ENCODE peak calls at places on chromosomes 2 and 18, in five cellular contexts. Q is fibroblast of the aortic adventitia, C is neural progenitor cell, R is astrocyte of the spinal cord, G is fibroblast of lung. X is an unnamed sample.
A peak's percentile ranks its signal among the peaks of the same experiment; 100 is the strongest.

GRCh38 chr18:34023471-34023870 is 201.2 kb downstream of the NOL4 start:
- DNase-seq in C (peak; percentile 5), G (no peak), R (peak; percentile 59), Q (no peak), X (no peak)

GRCh38 chr2:152466041-152466440 is 131.1 kb downstream of the FMNL2 start:
- DNase-seq in C (no peak), R (no peak), Q (no peak), G (peak; percentile 49), X (no peak)

GRCh38 chr2:129730979-129731378 is 248.5 kb upstream of the RAB6C start:
- DNase-seq in R (no peak), G (no peak), C (no peak), Q (no peak), X (no peak)

GRCh38 chr2:219175928-219176817 is 552 bp downstream of the CNPPD1 start:
- DNase-seq in C (peak; percentile 81), G (peak; percentile 27), R (peak; percentile 41), Q (peak; percentile 28), X (no peak)

GRCh38 chr2:240427729-240428128 is 7.7 kb upstream of the GPC1 start:
- DNase-seq in Q (no peak), C (no peak), G (no peak), R (no peak), X (no peak)

GRCh38 chr2:190477563-190478454 is 56.7 kb downstream of the NEMP2 start:
- DNase-seq in R (peak; percentile 35), Q (peak; percentile 31), G (no peak), C (no peak), X (no peak)

GRCh38 chr2:239498981-239499633 is 98.3 kb upstream of the HDAC4 start:
- DNase-seq in C (no peak), R (no peak), Q (peak; percentile 85), G (peak; percentile 45), X (no peak)

GRCh38 chr2:33051586-33052385 is 105.0 kb downstream of the LTBP1 start:
- DNase-seq in C (no peak), R (peak; percentile 47), G (peak; percentile 61), Q (peak; percentile 88), X (no peak)

GRCh38 chr2:232529806-232530547 is 4.0 kb downstream of the CHRND start:
- DNase-seq in C (no peak), Q (no peak), G (no peak), R (no peak), X (no peak)

GRCh38 chr2:174076948-174077347 is 111.8 kb upstream of the SP3 start:
- DNase-seq in R (no peak), Q (no peak), C (no peak), G (no peak), X (no peak)

GRCh38 chr2:38716185-38716584 is 35.0 kb downstream of the SRSF7 start:
- DNase-seq in C (no peak), Q (peak; percentile 68), R (peak; percentile 32), G (peak; percentile 86), X (no peak)

GRCh38 chr18:73980289-73980979 is 167.2 kb downstream of the FBXO15 start:
- DNase-seq in C (peak; percentile 48), R (no peak), Q (peak; percentile 9), G (no peak), X (no peak)

GRCh38 chr18:48996901-48997463 is 46.2 kb upstream of the SMAD7 start:
- DNase-seq in Q (peak; percentile 84), C (no peak), R (peak; percentile 93), G (peak; percentile 74), X (peak; percentile 38)

GRCh38 chr2:47601518-47602015 is 181.4 kb upstream of the MSH6 start:
- DNase-seq in C (peak; percentile 55), Q (no peak), G (no peak), R (no peak), X (no peak)

GRCh38 chr18:56488739-56489138 is 149.7 kb downstream of the TXNL1 start:
- DNase-seq in G (no peak), R (no peak), C (no peak), Q (no peak), X (no peak)

GRCh38 chr2:84442888-84443287 is 16.2 kb downstream of the SUCLG1 start:
- DNase-seq in Q (no peak), G (no peak), C (no peak), R (no peak), X (no peak)

GRCh38 chr2:233688341-233688740 is 4.3 kb upstream of the UGT1A6 start:
- DNase-seq in C (no peak), Q (no peak), G (no peak), R (no peak), X (no peak)

GRCh38 chr18:2303517-2304238 is 267.6 kb downstream of the METTL4 start:
- DNase-seq in C (no peak), Q (peak; percentile 66), G (no peak), R (peak; percentile 59), X (no peak)

GRCh38 chr2:180158961-180159360 is 151.9 kb upstream of the CWC22 start:
- DNase-seq in Q (no peak), R (no peak), G (peak; percentile 41), C (no peak), X (no peak)

GRCh38 chr2:49248506-49248905 is 94.2 kb upstream of the FSHR start:
- DNase-seq in C (no peak), Q (peak; percentile 84), G (peak; percentile 95), R (peak; percentile 96), X (no peak)

GRCh38 chr2:11132036-11132671 is 23.1 kb upstream of the SLC66A3 start:
- DNase-seq in G (no peak), Q (no peak), C (no peak), R (no peak), X (no peak)

GRCh38 chr2:21379140-21379539 is 255.4 kb downstream of the TDRD15 start:
- DNase-seq in Q (no peak), G (no peak), C (no peak), R (no peak), X (no peak)

GRCh38 chr2:54589340-54590215 is 133.5 kb downstream of the SPTBN1 start:
- DNase-seq in R (no peak), G (peak; percentile 30), Q (peak; percentile 72), C (no peak), X (peak; percentile 44)

GRCh38 chr2:9832586-9832985 is 10.7 kb upstream of the TAF1B start:
- DNase-seq in G (no peak), C (no peak), R (no peak), Q (peak; percentile 88), X (no peak)

GRCh38 chr2:127051116-127051779 is 55.7 kb downstream of the BIN1 start:
- DNase-seq in R (no peak), C (no peak), Q (no peak), G (no peak), X (no peak)

GRCh38 chr2:191521608-191522208 is 156.2 kb upstream of the NABP1 start:
- DNase-seq in G (peak; percentile 64), Q (peak; percentile 64), C (no peak), R (peak; percentile 48), X (no peak)

GRCh38 chr2:191506515-191506914 is 171.4 kb upstream of the NABP1 start:
- DNase-seq in Q (no peak), C (no peak), G (no peak), R (no peak), X (no peak)

GRCh38 chr2:66660804-66661203 is 225.9 kb downstream of the MEIS1 start:
- DNase-seq in G (no peak), Q (no peak), C (no peak), R (no peak), X (no peak)

GRCh38 chr18:39414009-39414700 is 1848.6 kb upstream of the CELF4 start:
- DNase-seq in C (no peak), R (peak; percentile 75), Q (peak; percentile 35), G (peak; percentile 45), X (no peak)

GRCh38 chr2:59389240-59389639 is 1148.1 kb upstream of the FANCL start:
- DNase-seq in G (peak; percentile 4), C (no peak), R (no peak), Q (no peak), X (no peak)

GRCh38 chr2:100870652-100871531 is 51.0 kb downstream of the NPAS2 start:
- DNase-seq in Q (no peak), C (peak; percentile 32), R (no peak), G (no peak), X (no peak)

GRCh38 chr2:63776382-63776781 is 65.3 kb upstream of the UGP2 start:
- DNase-seq in G (no peak), R (no peak), Q (no peak), C (no peak), X (no peak)

GRCh38 chr2:200713704-200714064 is 98.0 kb upstream of the BZW1 start:
- DNase-seq in Q (no peak), R (no peak), C (no peak), G (no peak), X (no peak)

GRCh38 chr2:15708865-15709820 is 117.5 kb downstream of the DDX1 start:
- DNase-seq in G (no peak), R (no peak), C (no peak), Q (no peak), X (no peak)

GRCh38 chr18:3970929-3971328 is 484.2 kb downstream of the DLGAP1 start:
- DNase-seq in C (no peak), Q (no peak), R (no peak), G (no peak), X (no peak)

GRCh38 chr2:220648628-220649027 is 923.5 kb downstream of the EPHA4 start:
- DNase-seq in Q (no peak), C (no peak), G (no peak), R (no peak), X (no peak)

X was measured in CD4-positive, alpha-beta T cell.